ENCODE peak calls at places on chromosomes 6 and 20, in eight cellular contexts. One of them, this sample, is unnamed.

GRCh38 chr6:53033764-53034163 is 31.4 kb upstream of the FBXO9 start:
- DNase-seq in stimulated activated CD8-positive, alpha-beta memory T cell treated with anti-CD3 and anti-CD28 coated beads, Interleukin-15, amount 100 ng/mL, for 48 hours: no peak
- DNase-seq in activated CD8-positive, alpha-beta memory T cell treated with anti-CD3 and anti-CD28 coated beads, Interleukin-2, amount 50 U/mL, for 48 hours: no peak
- DNase-seq in Peyer's patch: no peak
- DNase-seq in gastrocnemius medialis: no peak
- DNase-seq in NCI-H2081: no peak
- DNase-seq in NAMALWA: no peak
- DNase-seq in aorta: no peak
- DNase-seq in this sample: no peak

GRCh38 chr6:62338477-62338876 is 52.5 kb upstream of the KHDRBS2 start:
- DNase-seq in stimulated activated CD8-positive, alpha-beta memory T cell treated with anti-CD3 and anti-CD28 coated beads, Interleukin-15, amount 100 ng/mL, for 48 hours: no peak
- DNase-seq in Peyer's patch: no peak
- DNase-seq in activated CD8-positive, alpha-beta memory T cell treated with anti-CD3 and anti-CD28 coated beads, Interleukin-2, amount 50 U/mL, for 48 hours: no peak
- DNase-seq in NCI-H2081: no peak
- DNase-seq in NAMALWA: no peak
- DNase-seq in gastrocnemius medialis: no peak
- DNase-seq in aorta: no peak
- DNase-seq in this sample: no peak

GRCh38 chr6:154555075-154555677 is 44.7 kb upstream of the CNKSR3 start:
- DNase-seq in activated CD8-positive, alpha-beta memory T cell treated with anti-CD3 and anti-CD28 coated beads, Interleukin-2, amount 50 U/mL, for 48 hours: no peak
- DNase-seq in aorta: no peak
- DNase-seq in NAMALWA: no peak
- DNase-seq in stimulated activated CD8-positive, alpha-beta memory T cell treated with anti-CD3 and anti-CD28 coated beads, Interleukin-15, amount 100 ng/mL, for 48 hours: no peak
- DNase-seq in NCI-H2081: no peak
- DNase-seq in gastrocnemius medialis: no peak
- DNase-seq in Peyer's patch: no peak
- DNase-seq in this sample: no peak

GRCh38 chr6:147570681-147571080 is 62.2 kb downstream of the SAMD5 start:
- DNase-seq in gastrocnemius medialis: no peak
- DNase-seq in aorta: no peak
- DNase-seq in activated CD8-positive, alpha-beta memory T cell treated with anti-CD3 and anti-CD28 coated beads, Interleukin-2, amount 50 U/mL, for 48 hours: no peak
- DNase-seq in NCI-H2081: no peak
- DNase-seq in NAMALWA: no peak
- DNase-seq in stimulated activated CD8-positive, alpha-beta memory T cell treated with anti-CD3 and anti-CD28 coated beads, Interleukin-15, amount 100 ng/mL, for 48 hours: no peak
- DNase-seq in Peyer's patch: no peak
- DNase-seq in this sample: no peak

GRCh38 chr6:110682460-110682853 is 132.8 kb downstream of the CDK19 start:
- DNase-seq in Peyer's patch: no peak
- DNase-seq in NCI-H2081: peak
- DNase-seq in stimulated activated CD8-positive, alpha-beta memory T cell treated with anti-CD3 and anti-CD28 coated beads, Interleukin-15, amount 100 ng/mL, for 48 hours: no peak
- DNase-seq in gastrocnemius medialis: peak
- DNase-seq in activated CD8-positive, alpha-beta memory T cell treated with anti-CD3 and anti-CD28 coated beads, Interleukin-2, amount 50 U/mL, for 48 hours: no peak
- DNase-seq in aorta: no peak
- DNase-seq in NAMALWA: peak
- DNase-seq in this sample: no peak

GRCh38 chr6:61809004-61809595 is 476.9 kb downstream of the KHDRBS2 start:
- DNase-seq in Peyer's patch: no peak
- DNase-seq in NAMALWA: peak
- DNase-seq in NCI-H2081: peak
- DNase-seq in aorta: no peak
- DNase-seq in activated CD8-positive, alpha-beta memory T cell treated with anti-CD3 and anti-CD28 coated beads, Interleukin-2, amount 50 U/mL, for 48 hours: no peak
- DNase-seq in stimulated activated CD8-positive, alpha-beta memory T cell treated with anti-CD3 and anti-CD28 coated beads, Interleukin-15, amount 100 ng/mL, for 48 hours: no peak
- DNase-seq in gastrocnemius medialis: no peak
- DNase-seq in this sample: no peak

GRCh38 chr6:22445946-22446345 is 123.4 kb upstream of the HDGFL1 start:
- DNase-seq in aorta: no peak
- DNase-seq in NAMALWA: no peak
- DNase-seq in activated CD8-positive, alpha-beta memory T cell treated with anti-CD3 and anti-CD28 coated beads, Interleukin-2, amount 50 U/mL, for 48 hours: no peak
- DNase-seq in stimulated activated CD8-positive, alpha-beta memory T cell treated with anti-CD3 and anti-CD28 coated beads, Interleukin-15, amount 100 ng/mL, for 48 hours: no peak
- DNase-seq in NCI-H2081: no peak
- DNase-seq in gastrocnemius medialis: no peak
- DNase-seq in Peyer's patch: no peak
- DNase-seq in this sample: no peak

GRCh38 chr6:42338573-42339218 is 113.0 kb downstream of the TRERF1 start:
- DNase-seq in NCI-H2081: no peak
- DNase-seq in Peyer's patch: no peak
- DNase-seq in gastrocnemius medialis: no peak
- DNase-seq in stimulated activated CD8-positive, alpha-beta memory T cell treated with anti-CD3 and anti-CD28 coated beads, Interleukin-15, amount 100 ng/mL, for 48 hours: no peak
- DNase-seq in activated CD8-positive, alpha-beta memory T cell treated with anti-CD3 and anti-CD28 coated beads, Interleukin-2, amount 50 U/mL, for 48 hours: peak
- DNase-seq in aorta: no peak
- DNase-seq in NAMALWA: no peak
- DNase-seq in this sample: no peak

GRCh38 chr20:38249536-38250310 is 10.8 kb downstream of the KIAA1755 start:
- DNase-seq in aorta: no peak
- DNase-seq in gastrocnemius medialis: no peak
- DNase-seq in NAMALWA: no peak
- DNase-seq in stimulated activated CD8-positive, alpha-beta memory T cell treated with anti-CD3 and anti-CD28 coated beads, Interleukin-15, amount 100 ng/mL, for 48 hours: no peak
- DNase-seq in activated CD8-positive, alpha-beta memory T cell treated with anti-CD3 and anti-CD28 coated beads, Interleukin-2, amount 50 U/mL, for 48 hours: no peak
- DNase-seq in Peyer's patch: no peak
- DNase-seq in NCI-H2081: no peak
- DNase-seq in this sample: no peak

GRCh38 chr6:2862712-2863174 is 21.1 kb upstream of the SERPINB1 start:
- DNase-seq in gastrocnemius medialis: no peak
- DNase-seq in activated CD8-positive, alpha-beta memory T cell treated with anti-CD3 and anti-CD28 coated beads, Interleukin-2, amount 50 U/mL, for 48 hours: peak
- DNase-seq in stimulated activated CD8-positive, alpha-beta memory T cell treated with anti-CD3 and anti-CD28 coated beads, Interleukin-15, amount 100 ng/mL, for 48 hours: peak
- DNase-seq in Peyer's patch: peak
- DNase-seq in NCI-H2081: no peak
- DNase-seq in NAMALWA: peak
- DNase-seq in aorta: no peak
- DNase-seq in this sample: no peak

GRCh38 chr6:146871613-146872465 is 273.1 kb downstream of the ADGB start:
- DNase-seq in activated CD8-positive, alpha-beta memory T cell treated with anti-CD3 and anti-CD28 coated beads, Interleukin-2, amount 50 U/mL, for 48 hours: no peak
- DNase-seq in stimulated activated CD8-positive, alpha-beta memory T cell treated with anti-CD3 and anti-CD28 coated beads, Interleukin-15, amount 100 ng/mL, for 48 hours: no peak
- DNase-seq in NCI-H2081: peak
- DNase-seq in NAMALWA: no peak
- DNase-seq in gastrocnemius medialis: no peak
- DNase-seq in Peyer's patch: no peak
- DNase-seq in aorta: no peak
- DNase-seq in this sample: no peak

GRCh38 chr6:110949679-110950285 is 8.7 kb upstream of the GTF3C6 start:
- DNase-seq in NCI-H2081: no peak
- DNase-seq in gastrocnemius medialis: no peak
- DNase-seq in Peyer's patch: no peak
- DNase-seq in stimulated activated CD8-positive, alpha-beta memory T cell treated with anti-CD3 and anti-CD28 coated beads, Interleukin-15, amount 100 ng/mL, for 48 hours: no peak
- DNase-seq in NAMALWA: peak
- DNase-seq in aorta: no peak
- DNase-seq in activated CD8-positive, alpha-beta memory T cell treated with anti-CD3 and anti-CD28 coated beads, Interleukin-2, amount 50 U/mL, for 48 hours: no peak
- DNase-seq in this sample: no peak

GRCh38 chr6:13012977-13013680 is 296.6 kb downstream of the PHACTR1 start:
- DNase-seq in NAMALWA: no peak
- DNase-seq in aorta: peak
- DNase-seq in stimulated activated CD8-positive, alpha-beta memory T cell treated with anti-CD3 and anti-CD28 coated beads, Interleukin-15, amount 100 ng/mL, for 48 hours: no peak
- DNase-seq in activated CD8-positive, alpha-beta memory T cell treated with anti-CD3 and anti-CD28 coated beads, Interleukin-2, amount 50 U/mL, for 48 hours: no peak
- DNase-seq in Peyer's patch: no peak
- DNase-seq in NCI-H2081: no peak
- DNase-seq in gastrocnemius medialis: no peak
- DNase-seq in this sample: no peak

GRCh38 chr6:97572943-97573342 is 289.9 kb upstream of the MMS22L start:
- DNase-seq in aorta: no peak
- DNase-seq in Peyer's patch: no peak
- DNase-seq in gastrocnemius medialis: no peak
- DNase-seq in activated CD8-positive, alpha-beta memory T cell treated with anti-CD3 and anti-CD28 coated beads, Interleukin-2, amount 50 U/mL, for 48 hours: no peak
- DNase-seq in stimulated activated CD8-positive, alpha-beta memory T cell treated with anti-CD3 and anti-CD28 coated beads, Interleukin-15, amount 100 ng/mL, for 48 hours: no peak
- DNase-seq in NCI-H2081: no peak
- DNase-seq in NAMALWA: peak
- DNase-seq in this sample: no peak

GRCh38 chr20:39016076-39016475 is 53.9 kb downstream of the DHX35 start:
- DNase-seq in Peyer's patch: no peak
- DNase-seq in aorta: no peak
- DNase-seq in NAMALWA: no peak
- DNase-seq in activated CD8-positive, alpha-beta memory T cell treated with anti-CD3 and anti-CD28 coated beads, Interleukin-2, amount 50 U/mL, for 48 hours: no peak
- DNase-seq in stimulated activated CD8-positive, alpha-beta memory T cell treated with anti-CD3 and anti-CD28 coated beads, Interleukin-15, amount 100 ng/mL, for 48 hours: no peak
- DNase-seq in NCI-H2081: no peak
- DNase-seq in gastrocnemius medialis: no peak
- DNase-seq in this sample: no peak

GRCh38 chr6:76984572-76984971 is 478.7 kb downstream of the HTR1B start:
- DNase-seq in aorta: no peak
- DNase-seq in stimulated activated CD8-positive, alpha-beta memory T cell treated with anti-CD3 and anti-CD28 coated beads, Interleukin-15, amount 100 ng/mL, for 48 hours: no peak
- DNase-seq in NAMALWA: no peak
- DNase-seq in activated CD8-positive, alpha-beta memory T cell treated with anti-CD3 and anti-CD28 coated beads, Interleukin-2, amount 50 U/mL, for 48 hours: no peak
- DNase-seq in NCI-H2081: no peak
- DNase-seq in gastrocnemius medialis: no peak
- DNase-seq in Peyer's patch: no peak
- DNase-seq in this sample: no peak

GRCh38 chr6:13716955-13717295 is 5.3 kb upstream of the RANBP9 start:
- DNase-seq in aorta: no peak
- DNase-seq in activated CD8-positive, alpha-beta memory T cell treated with anti-CD3 and anti-CD28 coated beads, Interleukin-2, amount 50 U/mL, for 48 hours: no peak
- DNase-seq in NAMALWA: no peak
- DNase-seq in Peyer's patch: no peak
- DNase-seq in gastrocnemius medialis: no peak
- DNase-seq in NCI-H2081: no peak
- DNase-seq in stimulated activated CD8-positive, alpha-beta memory T cell treated with anti-CD3 and anti-CD28 coated beads, Interleukin-15, amount 100 ng/mL, for 48 hours: no peak
- DNase-seq in this sample: no peak

GRCh38 chr20:49478266-49478665 is 4.2 kb downstream of the KCNB1 start:
- DNase-seq in stimulated activated CD8-positive, alpha-beta memory T cell treated with anti-CD3 and anti-CD28 coated beads, Interleukin-15, amount 100 ng/mL, for 48 hours: no peak
- DNase-seq in NCI-H2081: no peak
- DNase-seq in aorta: no peak
- DNase-seq in activated CD8-positive, alpha-beta memory T cell treated with anti-CD3 and anti-CD28 coated beads, Interleukin-2, amount 50 U/mL, for 48 hours: no peak
- DNase-seq in Peyer's patch: no peak
- DNase-seq in gastrocnemius medialis: no peak
- DNase-seq in NAMALWA: no peak
- DNase-seq in this sample: no peak

GRCh38 chr6:32192608-32193039 is at the start of gene GPSM3:
- DNase-seq in aorta: peak
- DNase-seq in NAMALWA: peak
- DNase-seq in activated CD8-positive, alpha-beta memory T cell treated with anti-CD3 and anti-CD28 coated beads, Interleukin-2, amount 50 U/mL, for 48 hours: peak
- DNase-seq in Peyer's patch: peak
- DNase-seq in stimulated activated CD8-positive, alpha-beta memory T cell treated with anti-CD3 and anti-CD28 coated beads, Interleukin-15, amount 100 ng/mL, for 48 hours: no peak
- DNase-seq in gastrocnemius medialis: no peak
- DNase-seq in NCI-H2081: no peak
- DNase-seq in this sample: no peak

GRCh38 chr6:119979862-119980261 is 630.3 kb upstream of the MAN1A1 start:
- DNase-seq in NAMALWA: peak
- DNase-seq in stimulated activated CD8-positive, alpha-beta memory T cell treated with anti-CD3 and anti-CD28 coated beads, Interleukin-15, amount 100 ng/mL, for 48 hours: no peak
- DNase-seq in activated CD8-positive, alpha-beta memory T cell treated with anti-CD3 and anti-CD28 coated beads, Interleukin-2, amount 50 U/mL, for 48 hours: no peak
- DNase-seq in gastrocnemius medialis: no peak
- DNase-seq in Peyer's patch: no peak
- DNase-seq in aorta: no peak
- DNase-seq in NCI-H2081: no peak
- DNase-seq in this sample: no peak

GRCh38 chr6:35089935-35090505 is 51.1 kb downstream of the TCP11 start:
- DNase-seq in gastrocnemius medialis: no peak
- DNase-seq in NCI-H2081: no peak
- DNase-seq in Peyer's patch: no peak
- DNase-seq in activated CD8-positive, alpha-beta memory T cell treated with anti-CD3 and anti-CD28 coated beads, Interleukin-2, amount 50 U/mL, for 48 hours: peak
- DNase-seq in NAMALWA: no peak
- DNase-seq in aorta: peak
- DNase-seq in stimulated activated CD8-positive, alpha-beta memory T cell treated with anti-CD3 and anti-CD28 coated beads, Interleukin-15, amount 100 ng/mL, for 48 hours: no peak
- DNase-seq in this sample: peak

GRCh38 chr20:41182296-41183212 is 45.2 kb downstream of the PLCG1 start:
- DNase-seq in aorta: no peak
- DNase-seq in activated CD8-positive, alpha-beta memory T cell treated with anti-CD3 and anti-CD28 coated beads, Interleukin-2, amount 50 U/mL, for 48 hours: peak
- DNase-seq in Peyer's patch: no peak
- DNase-seq in NAMALWA: no peak
- DNase-seq in stimulated activated CD8-positive, alpha-beta memory T cell treated with anti-CD3 and anti-CD28 coated beads, Interleukin-15, amount 100 ng/mL, for 48 hours: no peak
- DNase-seq in NCI-H2081: no peak
- DNase-seq in gastrocnemius medialis: no peak
- DNase-seq in this sample: no peak

GRCh38 chr20:57736738-57737347 is 27.0 kb upstream of the PMEPA1 start:
- DNase-seq in gastrocnemius medialis: no peak
- DNase-seq in aorta: no peak
- DNase-seq in NAMALWA: no peak
- DNase-seq in NCI-H2081: no peak
- DNase-seq in Peyer's patch: no peak
- DNase-seq in activated CD8-positive, alpha-beta memory T cell treated with anti-CD3 and anti-CD28 coated beads, Interleukin-2, amount 50 U/mL, for 48 hours: no peak
- DNase-seq in stimulated activated CD8-positive, alpha-beta memory T cell treated with anti-CD3 and anti-CD28 coated beads, Interleukin-15, amount 100 ng/mL, for 48 hours: no peak
- DNase-seq in this sample: no peak

GRCh38 chr6:147141690-147142308 is 62.4 kb upstream of the STXBP5 start:
- DNase-seq in activated CD8-positive, alpha-beta memory T cell treated with anti-CD3 and anti-CD28 coated beads, Interleukin-2, amount 50 U/mL, for 48 hours: no peak
- DNase-seq in Peyer's patch: no peak
- DNase-seq in stimulated activated CD8-positive, alpha-beta memory T cell treated with anti-CD3 and anti-CD28 coated beads, Interleukin-15, amount 100 ng/mL, for 48 hours: no peak
- DNase-seq in NCI-H2081: no peak
- DNase-seq in NAMALWA: no peak
- DNase-seq in aorta: no peak
- DNase-seq in gastrocnemius medialis: no peak
- DNase-seq in this sample: no peak

GRCh38 chr6:89371849-89372505 is 19.5 kb upstream of the UBE2J1 start:
- DNase-seq in NAMALWA: peak
- DNase-seq in stimulated activated CD8-positive, alpha-beta memory T cell treated with anti-CD3 and anti-CD28 coated beads, Interleukin-15, amount 100 ng/mL, for 48 hours: peak
- DNase-seq in gastrocnemius medialis: peak
- DNase-seq in Peyer's patch: peak
- DNase-seq in aorta: peak
- DNase-seq in activated CD8-positive, alpha-beta memory T cell treated with anti-CD3 and anti-CD28 coated beads, Interleukin-2, amount 50 U/mL, for 48 hours: peak
- DNase-seq in NCI-H2081: peak
- DNase-seq in this sample: peak

GRCh38 chr6:1322725-1323219 is 10.9 kb downstream of the FOXQ1 start:
- DNase-seq in stimulated activated CD8-positive, alpha-beta memory T cell treated with anti-CD3 and anti-CD28 coated beads, Interleukin-15, amount 100 ng/mL, for 48 hours: no peak
- DNase-seq in Peyer's patch: no peak
- DNase-seq in activated CD8-positive, alpha-beta memory T cell treated with anti-CD3 and anti-CD28 coated beads, Interleukin-2, amount 50 U/mL, for 48 hours: no peak
- DNase-seq in gastrocnemius medialis: no peak
- DNase-seq in NCI-H2081: no peak
- DNase-seq in NAMALWA: no peak
- DNase-seq in aorta: no peak
- DNase-seq in this sample: no peak

GRCh38 chr20:57347393-57347792 is 3.7 kb upstream of the RAE1 start:
- DNase-seq in Peyer's patch: no peak
- DNase-seq in activated CD8-positive, alpha-beta memory T cell treated with anti-CD3 and anti-CD28 coated beads, Interleukin-2, amount 50 U/mL, for 48 hours: no peak
- DNase-seq in NAMALWA: no peak
- DNase-seq in NCI-H2081: no peak
- DNase-seq in stimulated activated CD8-positive, alpha-beta memory T cell treated with anti-CD3 and anti-CD28 coated beads, Interleukin-15, amount 100 ng/mL, for 48 hours: no peak
- DNase-seq in aorta: no peak
- DNase-seq in gastrocnemius medialis: no peak
- DNase-seq in this sample: no peak

GRCh38 chr6:54071941-54072340 is 39.3 kb upstream of the MLIP start:
- DNase-seq in aorta: no peak
- DNase-seq in NCI-H2081: no peak
- DNase-seq in gastrocnemius medialis: no peak
- DNase-seq in stimulated activated CD8-positive, alpha-beta memory T cell treated with anti-CD3 and anti-CD28 coated beads, Interleukin-15, amount 100 ng/mL, for 48 hours: no peak
- DNase-seq in NAMALWA: no peak
- DNase-seq in activated CD8-positive, alpha-beta memory T cell treated with anti-CD3 and anti-CD28 coated beads, Interleukin-2, amount 50 U/mL, for 48 hours: no peak
- DNase-seq in Peyer's patch: no peak
- DNase-seq in this sample: no peak

GRCh38 chr6:170234419-170234818 is 56.5 kb downstream of the DLL1 start:
- DNase-seq in aorta: no peak
- DNase-seq in stimulated activated CD8-positive, alpha-beta memory T cell treated with anti-CD3 and anti-CD28 coated beads, Interleukin-15, amount 100 ng/mL, for 48 hours: no peak
- DNase-seq in NAMALWA: no peak
- DNase-seq in activated CD8-positive, alpha-beta memory T cell treated with anti-CD3 and anti-CD28 coated beads, Interleukin-2, amount 50 U/mL, for 48 hours: no peak
- DNase-seq in gastrocnemius medialis: no peak
- DNase-seq in Peyer's patch: no peak
- DNase-seq in NCI-H2081: no peak
- DNase-seq in this sample: no peak

GRCh38 chr20:48060841-48061720 is 275.8 kb upstream of the SULF2 start:
- DNase-seq in Peyer's patch: no peak
- DNase-seq in NCI-H2081: no peak
- DNase-seq in stimulated activated CD8-positive, alpha-beta memory T cell treated with anti-CD3 and anti-CD28 coated beads, Interleukin-15, amount 100 ng/mL, for 48 hours: no peak
- DNase-seq in activated CD8-positive, alpha-beta memory T cell treated with anti-CD3 and anti-CD28 coated beads, Interleukin-2, amount 50 U/mL, for 48 hours: no peak
- DNase-seq in NAMALWA: no peak
- DNase-seq in aorta: no peak
- DNase-seq in gastrocnemius medialis: no peak
- DNase-seq in this sample: no peak

GRCh38 chr6:55636406-55637102 is 57.6 kb upstream of the HMGCLL1 start:
- DNase-seq in aorta: no peak
- DNase-seq in Peyer's patch: no peak
- DNase-seq in activated CD8-positive, alpha-beta memory T cell treated with anti-CD3 and anti-CD28 coated beads, Interleukin-2, amount 50 U/mL, for 48 hours: no peak
- DNase-seq in NAMALWA: no peak
- DNase-seq in gastrocnemius medialis: no peak
- DNase-seq in stimulated activated CD8-positive, alpha-beta memory T cell treated with anti-CD3 and anti-CD28 coated beads, Interleukin-15, amount 100 ng/mL, for 48 hours: no peak
- DNase-seq in NCI-H2081: peak
- DNase-seq in this sample: no peak

GRCh38 chr6:21323577-21323976 is 270.0 kb upstream of the SOX4 start:
- DNase-seq in Peyer's patch: no peak
- DNase-seq in gastrocnemius medialis: no peak
- DNase-seq in activated CD8-positive, alpha-beta memory T cell treated with anti-CD3 and anti-CD28 coated beads, Interleukin-2, amount 50 U/mL, for 48 hours: no peak
- DNase-seq in NAMALWA: no peak
- DNase-seq in NCI-H2081: no peak
- DNase-seq in stimulated activated CD8-positive, alpha-beta memory T cell treated with anti-CD3 and anti-CD28 coated beads, Interleukin-15, amount 100 ng/mL, for 48 hours: no peak
- DNase-seq in aorta: no peak
- DNase-seq in this sample: no peak

GRCh38 chr6:27213544-27214125 is 33.9 kb upstream of the PRSS16 start:
- DNase-seq in aorta: no peak
- DNase-seq in NCI-H2081: no peak
- DNase-seq in Peyer's patch: no peak
- DNase-seq in gastrocnemius medialis: no peak
- DNase-seq in activated CD8-positive, alpha-beta memory T cell treated with anti-CD3 and anti-CD28 coated beads, Interleukin-2, amount 50 U/mL, for 48 hours: peak
- DNase-seq in NAMALWA: no peak
- DNase-seq in stimulated activated CD8-positive, alpha-beta memory T cell treated with anti-CD3 and anti-CD28 coated beads, Interleukin-15, amount 100 ng/mL, for 48 hours: no peak
- DNase-seq in this sample: no peak

GRCh38 chr20:62977613-62978558 is 25.4 kb downstream of the SLC17A9 start:
- DNase-seq in NCI-H2081: peak
- DNase-seq in activated CD8-positive, alpha-beta memory T cell treated with anti-CD3 and anti-CD28 coated beads, Interleukin-2, amount 50 U/mL, for 48 hours: peak
- DNase-seq in stimulated activated CD8-positive, alpha-beta memory T cell treated with anti-CD3 and anti-CD28 coated beads, Interleukin-15, amount 100 ng/mL, for 48 hours: peak
- DNase-seq in aorta: no peak
- DNase-seq in NAMALWA: peak
- DNase-seq in Peyer's patch: no peak
- DNase-seq in gastrocnemius medialis: no peak
- DNase-seq in this sample: no peak